ENCODE peak calls at places on chromosomes 4 and X, in four cellular contexts. D, A, G and N are unnamed samples.

GRCh38 chrX:16205840-16206239 is 38.6 kb downstream of the MAGEB17 start:
- DNase-seq in D (no peak), A (no peak), G (no peak), N (no peak)

GRCh38 chr4:6338951-6339817 is 69.5 kb downstream of the WFS1 start:
- DNase-seq in D (no peak), A (no peak), G (no peak), N (no peak)

GRCh38 chr4:42781325-42781724 is 111.2 kb upstream of the GRXCR1 start:
- DNase-seq in D (no peak), A (no peak), G (no peak), N (no peak)

GRCh38 chr4:184879251-184879650 is 53.5 kb upstream of the ACSL1 start:
- DNase-seq in D (no peak), A (no peak), G (no peak), N (no peak)

GRCh38 chr4:109410776-109411175 is 22.8 kb upstream of the SEC24B start:
- DNase-seq in D (no peak), A (no peak), G (peak), N (no peak)

GRCh38 chr4:40185830-40186664 is 10.8 kb upstream of the RHOH start:
- DNase-seq in D (no peak), A (no peak), G (peak), N (no peak)

GRCh38 chr4:109730294-109731051 is 603 bp upstream of the PLA2G12A start:
- DNase-seq in D (peak), A (peak), G (peak), N (no peak)

GRCh38 chr4:110003401-110004187 is 90.9 kb downstream of the EGF start:
- DNase-seq in D (no peak), A (peak), G (no peak), N (no peak)

GRCh38 chrX:19958530-19959486 is 32.1 kb downstream of the BCLAF3 start:
- DNase-seq in D (no peak), A (no peak), G (peak), N (no peak)

GRCh38 chrX:16458208-16458607 is 191.8 kb upstream of the S100G start:
- DNase-seq in D (no peak), A (no peak), G (no peak), N (no peak)

GRCh38 chr4:79661196-79661595 is 253.2 kb upstream of the GK2 start:
- DNase-seq in D (no peak), A (no peak), G (no peak), N (no peak)

GRCh38 chr4:55545133-55545532 is 1.6 kb downstream of the CLOCK start:
- DNase-seq in D (no peak), A (no peak), G (no peak), N (no peak)

GRCh38 chr4:153521995-153522799 is 56.0 kb downstream of the TMEM131L start:
- DNase-seq in D (no peak), A (no peak), G (no peak), N (peak)

GRCh38 chr4:170259631-170260153 is 169.9 kb upstream of the AADAT start:
- DNase-seq in D (peak), A (peak), G (peak), N (peak)

GRCh38 chr4:25857403-25857802 is 5.4 kb downstream of the SEL1L3 start:
- DNase-seq in D (no peak), A (no peak), G (no peak), N (no peak)

GRCh38 chrX:25442501-25442900 is 426.7 kb upstream of the ARX start:
- DNase-seq in D (no peak), A (peak), G (no peak), N (no peak)

GRCh38 chrX:153379971-153380581 is 21.1 kb downstream of the PNMA6E start:
- DNase-seq in D (no peak), A (no peak), G (no peak), N (no peak)

GRCh38 chr4:5079581-5079980 is 28.3 kb downstream of the STK32B start:
- DNase-seq in D (no peak), A (no peak), G (peak), N (no peak)

GRCh38 chr4:183636923-183637322 is 22.1 kb downstream of the RWDD4 start:
- DNase-seq in D (no peak), A (no peak), G (peak), N (no peak)

GRCh38 chrX:96435636-96436035 is 249.0 kb upstream of the DIAPH2 start:
- DNase-seq in D (no peak), A (no peak), G (no peak), N (no peak)

GRCh38 chrX:55593756-55594257 is 29.4 kb upstream of the FOXR2 start:
- DNase-seq in D (no peak), A (no peak), G (peak), N (no peak)

GRCh38 chr4:89110986-89111832 is at the start of gene TIGD2:
- DNase-seq in D (peak), A (peak), G (peak), N (peak)

GRCh38 chr4:124437853-124438495 is 274.6 kb downstream of the ANKRD50 start:
- DNase-seq in D (no peak), A (peak), G (no peak), N (no peak)

GRCh38 chr4:152090543-152090942 is 329.7 kb upstream of the GATB start:
- DNase-seq in D (no peak), A (peak), G (no peak), N (peak)

GRCh38 chr4:143386812-143387211 is 50.1 kb downstream of the GAB1 start:
- DNase-seq in D (no peak), A (peak), G (no peak), N (no peak)

GRCh38 chr4:40206421-40206820 is 9.6 kb downstream of the RHOH start:
- DNase-seq in D (no peak), A (no peak), G (no peak), N (no peak)

GRCh38 chr4:188127157-188127874 is 11.9 kb upstream of the TRIML1 start:
- DNase-seq in D (no peak), A (peak), G (peak), N (no peak)

GRCh38 chr4:153131478-153132069 is 72.7 kb upstream of the TRIM2 start:
- DNase-seq in D (no peak), A (no peak), G (no peak), N (no peak)

GRCh38 chr4:112793033-112793432 is 156.1 kb downstream of the LARP7 start:
- DNase-seq in D (no peak), A (no peak), G (no peak), N (no peak)